ENCODE peak calls at places on chromosomes 12 and 14, in ten cellular contexts. B is A673, E is GM06990, M is lung, F is cardiac muscle cell, A is ovary, J is WERI-Rb-1, K is thyroid gland, U is astrocyte of the spinal cord, L is AG04450. X is an unnamed sample.

GRCh38 chr12:27014859-27015729 is 910 bp upstream of the TM7SF3 start:
- DNase-seq in B (no peak), U (no peak), K (no peak), M (no peak), L (no peak), F (no peak), A (no peak), J (no peak), E (no peak), X (peak)

GRCh38 chr12:31589896-31590729 is 823 bp downstream of the DENND5B start:
- DNase-seq in J (peak), F (peak), E (peak), M (peak), A (peak), U (peak), B (peak), K (peak), L (no peak), X (peak)

GRCh38 chr12:103423061-103423473 is 72.7 kb downstream of the C12orf42 start:
- DNase-seq in B (no peak), U (no peak), A (no peak), E (no peak), K (no peak), J (peak), M (no peak), F (no peak), L (no peak), X (no peak)

GRCh38 chr14:98008381-98009113 is 1211.4 kb downstream of the VRK1 start:
- DNase-seq in A (no peak), M (no peak), U (no peak), K (no peak), B (no peak), J (no peak), E (no peak), F (no peak), L (no peak), X (peak)

GRCh38 chr12:47942327-47943230 is 20.8 kb upstream of the TMEM106C start:
- DNase-seq in F (no peak), U (no peak), L (no peak), B (peak), M (no peak), A (no peak), E (peak), J (peak), K (peak), X (peak)

GRCh38 chr14:88384653-88385205 is 728 bp upstream of the SPATA7 start:
- DNase-seq in L (no peak), A (peak), U (no peak), F (no peak), E (no peak), B (peak), K (peak), M (no peak), J (no peak), X (no peak)

GRCh38 chr14:76938092-76938500 is 90.4 kb downstream of the IRF2BPL start:
- DNase-seq in E (no peak), M (no peak), J (no peak), B (no peak), F (no peak), U (peak), K (no peak), A (no peak), L (no peak), X (no peak)

GRCh38 chr12:47509398-47509851 is 196.4 kb downstream of the RPAP3 start:
- DNase-seq in M (peak), F (peak), E (no peak), U (peak), B (no peak), A (no peak), J (no peak), L (peak), K (no peak), X (no peak)

GRCh38 chr12:25322918-25323773 is 72.4 kb upstream of the KRAS start:
- DNase-seq in E (no peak), M (no peak), L (no peak), J (no peak), A (no peak), B (no peak), F (no peak), U (peak), K (no peak), X (no peak)

DNA sequence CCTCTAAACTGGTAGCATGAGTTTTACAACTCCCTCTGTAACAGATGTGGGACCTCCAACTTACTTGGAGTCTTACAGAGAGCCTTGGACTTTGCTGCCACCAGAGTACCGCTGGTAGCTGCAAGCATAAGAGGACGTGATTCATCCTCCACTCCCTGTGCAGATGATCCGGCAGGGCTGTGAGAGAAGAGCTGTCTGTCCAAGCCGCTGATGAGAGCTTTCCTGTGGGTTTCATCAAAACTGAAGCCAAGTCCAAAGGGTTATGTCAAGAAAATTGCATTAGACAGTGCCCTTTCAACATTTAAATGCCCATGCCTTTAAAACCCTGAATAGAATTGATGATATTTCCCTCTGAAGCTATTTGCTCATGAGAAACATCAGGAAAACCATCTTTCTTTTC is 85.8 kb downstream of the LLPH start:
- DNase-seq in K (no peak), M (no peak), F (no peak), E (no peak), A (no peak), L (no peak), U (peak), J (no peak), B (no peak), X (no peak)
- TF ChIP-seq CTCF in K (no peak), M (no peak), F (no peak), E (no peak), A (no peak), L (no peak), U (no peak), J (no peak), B (no peak), X (no peak)

GRCh38 chr12:12683298-12683697 is 12.7 kb downstream of the GPR19 start:
- DNase-seq in K (no peak), E (no peak), U (no peak), B (no peak), J (no peak), M (no peak), F (no peak), L (no peak), A (no peak), X (no peak)

GRCh38 chr12:12681061-12681765 is 14.8 kb downstream of the GPR19 start:
- DNase-seq in F (no peak), K (no peak), U (no peak), B (no peak), J (no peak), M (no peak), A (no peak), L (no peak), E (no peak), X (no peak)

GRCh38 chr12:12683725-12684124 is 12.3 kb downstream of the GPR19 start:
- DNase-seq in F (no peak), K (no peak), A (no peak), J (no peak), L (no peak), M (no peak), B (no peak), E (no peak), U (no peak), X (no peak)

GRCh38 chr12:12684375-12685106 is 11.4 kb downstream of the GPR19 start:
- DNase-seq in A (no peak), E (no peak), F (peak), L (no peak), B (peak), U (peak), M (no peak), K (peak), J (peak), X (no peak)

GRCh38 chr12:12682284-12682683 is 13.7 kb downstream of the GPR19 start:
- DNase-seq in F (no peak), U (no peak), B (no peak), M (no peak), E (no peak), J (no peak), K (no peak), L (no peak), A (no peak), X (no peak)
- H3K4me3 ChIP-seq in F (no peak), U (no peak), B (no peak), M (no peak), E (no peak), J (no peak), K (no peak), L (no peak), A (no peak), X (no peak)

GRCh38 chr14:68955164-68955921 is 23.8 kb downstream of the ACTN1 start:
- DNase-seq in J (no peak), B (peak), M (no peak), U (peak), A (no peak), L (no peak), K (no peak), F (no peak), E (no peak), X (no peak)
- TF ChIP-seq CTCF in J (no peak), B (no peak), M (no peak), U (no peak), A (no peak), L (no peak), K (no peak), F (no peak), E (no peak), X (no peak)

DNA sequence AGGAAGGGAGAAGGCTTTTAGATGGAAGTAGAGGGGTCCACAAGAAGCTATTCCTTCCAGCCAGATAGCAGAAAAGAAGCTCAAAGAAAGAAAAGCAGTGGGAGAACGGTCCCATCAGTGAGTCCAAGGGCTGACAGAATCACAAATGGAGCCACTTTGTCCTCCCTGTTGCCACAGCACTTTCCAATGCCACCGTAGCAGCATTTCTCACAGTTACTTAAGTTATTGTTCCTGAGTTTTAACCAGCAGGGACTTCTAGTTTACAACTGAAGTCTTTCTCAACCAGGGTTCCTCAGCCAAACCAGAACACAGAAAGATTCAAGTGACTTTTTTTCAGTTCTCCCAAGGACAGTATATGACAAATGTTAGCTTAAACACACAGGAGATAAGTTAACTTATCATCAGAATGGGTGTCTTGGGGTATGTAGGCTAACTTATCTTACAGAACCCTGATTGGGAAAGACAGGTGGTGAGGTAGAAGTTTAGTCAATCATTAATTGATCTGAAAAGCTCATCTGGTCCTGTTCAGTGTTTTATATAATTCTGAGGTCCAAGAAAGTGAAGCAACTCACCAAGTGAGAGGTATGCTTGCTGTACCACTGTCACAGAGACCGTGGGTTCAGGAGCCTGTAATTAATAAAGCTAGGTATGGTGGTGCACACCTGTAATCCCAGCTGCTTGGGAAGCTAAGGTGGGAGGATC is 7.0 kb downstream of the GATC start:
- DNase-seq in L (no peak), M (no peak), E (no peak), J (no peak), A (no peak), K (no peak), U (no peak), F (no peak), B (no peak), X (no peak)
- H3K4me3 ChIP-seq in L (no peak), M (no peak), E (no peak), J (no peak), A (no peak), K (no peak), U (no peak), F (no peak), B (no peak), X (no peak)

GRCh38 chr14:22272408-22272807 is 316.6 kb downstream of the DAD1 start:
- DNase-seq in J (no peak), U (no peak), K (no peak), L (no peak), E (no peak), M (no peak), A (no peak), F (no peak), B (no peak), X (no peak)

GRCh38 chr14:22280497-22281321 is 308.3 kb downstream of the DAD1 start:
- DNase-seq in M (no peak), K (no peak), U (no peak), E (no peak), L (no peak), A (no peak), F (no peak), B (no peak), J (no peak), X (no peak)

GRCh38 chr14:22281322-22281977 is 307.6 kb downstream of the DAD1 start:
- DNase-seq in J (no peak), B (no peak), A (no peak), K (no peak), U (no peak), F (no peak), M (no peak), L (no peak), E (no peak), X (no peak)

GRCh38 chr14:22282429-22282828 is 306.6 kb downstream of the DAD1 start:
- DNase-seq in L (no peak), E (no peak), B (no peak), M (no peak), J (no peak), F (no peak), K (no peak), A (no peak), U (no peak), X (no peak)

GRCh38 chr14:22276913-22277816 is 311.9 kb downstream of the DAD1 start:
- DNase-seq in F (peak), U (peak), B (peak), M (no peak), L (no peak), K (no peak), A (no peak), J (no peak), E (no peak), X (peak)
- TF ChIP-seq CTCF in F (peak), U (peak), B (peak), M (no peak), L (peak), K (no peak), A (no peak), J (peak), E (peak), X (peak)

GRCh38 chr12:118102070-118102469 is 1.7 kb downstream of the VSIG10 start:
- DNase-seq in E (no peak), B (no peak), U (no peak), L (no peak), J (no peak), F (no peak), A (no peak), M (peak), K (no peak), X (no peak)

GRCh38 chr12:118103231-118103600 is 595 bp downstream of the VSIG10 start:
- DNase-seq in F (peak), A (peak), E (no peak), U (peak), M (no peak), J (peak), L (no peak), B (peak), K (peak), X (peak)

GRCh38 chr12:118103601-118104382 is at the start of gene VSIG10:
- DNase-seq in B (peak), F (peak), U (peak), A (peak), J (peak), M (peak), E (peak), L (no peak), K (peak), X (peak)

GRCh38 chr12:118101051-118101450 is 2.8 kb downstream of the VSIG10 start:
- DNase-seq in U (no peak), A (no peak), F (no peak), B (no peak), L (no peak), J (no peak), K (no peak), M (no peak), E (no peak), X (no peak)

DNA sequence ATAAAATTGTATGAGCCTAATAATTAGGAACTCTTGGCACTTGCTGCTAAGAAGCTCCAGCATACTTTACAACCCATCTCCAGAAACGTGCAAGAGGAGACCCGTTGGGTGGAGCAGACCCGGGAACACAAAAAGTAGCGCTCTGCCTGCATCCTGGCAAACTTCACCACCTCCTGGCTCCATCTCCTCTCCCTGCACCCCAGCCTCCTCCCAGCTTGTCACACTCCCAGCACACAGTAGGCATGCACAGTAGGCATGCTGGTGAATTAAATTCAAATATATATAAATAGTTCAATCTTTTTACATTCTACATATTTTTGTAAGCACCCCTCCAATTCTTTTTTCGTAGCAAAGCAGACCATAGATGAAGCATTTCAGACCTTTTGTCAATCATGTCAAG is 1.2 kb downstream of the VSIG10 start:
- DNase-seq in F (no peak), E (no peak), M (no peak), L (no peak), U (no peak), K (no peak), B (no peak), J (no peak), A (no peak), X (no peak)
- H3K4me3 ChIP-seq in F (peak), E (no peak), M (no peak), L (peak), U (peak), K (peak), B (peak), J (peak), A (peak), X (peak)

DNA sequence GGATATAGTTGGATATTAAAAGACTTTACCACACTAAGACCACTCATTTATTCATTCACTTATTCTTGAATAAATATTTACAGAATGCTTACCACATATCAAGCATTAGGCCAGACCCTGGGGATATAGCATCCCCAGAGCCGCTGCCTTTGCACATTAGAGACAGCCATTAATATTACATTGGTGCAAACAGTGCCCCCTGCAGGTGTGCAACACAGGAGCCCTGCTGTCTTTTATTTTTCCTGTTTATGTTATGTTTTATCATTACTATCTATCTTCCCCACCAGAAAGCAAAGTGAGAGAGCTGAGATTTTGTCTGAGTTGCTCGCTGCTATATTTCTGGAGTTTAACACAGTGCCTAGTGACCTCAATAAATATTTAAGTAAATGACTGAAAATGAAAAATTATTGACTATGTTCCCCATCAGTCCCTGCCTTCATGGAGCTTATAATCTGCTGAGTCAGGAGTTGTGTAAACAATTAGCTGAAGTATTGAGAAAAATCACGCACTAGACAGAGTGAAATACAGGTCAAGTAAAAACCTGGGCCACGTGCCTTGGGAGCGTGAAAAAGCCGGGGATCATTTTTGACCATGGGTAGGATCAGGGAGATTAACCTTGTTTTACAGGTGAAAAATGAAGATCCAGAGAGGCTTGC is 301.6 kb downstream of the PCNX1 start:
- DNase-seq in M (no peak), J (no peak), B (no peak), F (no peak), L (no peak), U (no peak), E (no peak), K (no peak), A (no peak), X (no peak)
- TF ChIP-seq CTCF in M (no peak), J (no peak), B (peak), F (no peak), L (peak), U (no peak), E (peak), K (no peak), A (no peak), X (no peak)

X was measured in GM12865.